ENCODE peak calls at places on chromosomes 13 and 19, in seven cellular contexts. D, Z, J, N, U, C and B are unnamed samples.

GRCh38 chr19:41626877-41627276 is at the start of gene CEACAM4:
- DNase-seq in J (no peak), Z (no peak), D (no peak), U (no peak), C (no peak), N (no peak), B (peak)

GRCh38 chr13:51244637-51245405 is 22.6 kb downstream of the FAM124A start:
- DNase-seq in D (no peak), U (no peak), J (no peak), N (no peak), Z (no peak), C (peak), B (no peak)

GRCh38 chr13:101520672-101521071 is 68.2 kb downstream of the ITGBL1 start:
- DNase-seq in Z (peak), C (no peak), J (peak), D (peak), N (no peak), U (peak), B (no peak)

GRCh38 chr13:26300140-26300539 is 46.2 kb downstream of the CDK8 start:
- DNase-seq in Z (peak), J (peak), U (peak), C (no peak), N (no peak), D (no peak), B (no peak)

GRCh38 chr13:52162279-52163101 is 3.1 kb upstream of the NEK3 start:
- DNase-seq in N (no peak), D (no peak), Z (peak), C (peak), J (no peak), U (peak), B (no peak)

GRCh38 chr13:28471408-28471807 is 23.5 kb downstream of the FLT1 start:
- DNase-seq in D (no peak), C (no peak), N (no peak), U (no peak), Z (no peak), J (no peak), B (no peak)

GRCh38 chr19:3440082-3440481 is 40.2 kb downstream of the SMIM24 start:
- DNase-seq in D (peak), N (peak), U (no peak), C (peak), Z (peak), J (no peak), B (no peak)

GRCh38 chr19:48444129-48444932 is 1.5 kb upstream of the GRWD1 start:
- DNase-seq in C (no peak), J (no peak), Z (no peak), N (no peak), D (no peak), U (no peak), B (no peak)

GRCh38 chr19:45809643-45810159 is 5.4 kb downstream of the RSPH6A start:
- DNase-seq in U (peak), J (peak), D (no peak), C (peak), N (no peak), Z (peak), B (no peak)

GRCh38 chr13:44409595-44409994 is 36.0 kb downstream of the SERP2 start:
- DNase-seq in D (no peak), C (no peak), U (no peak), J (no peak), Z (no peak), N (no peak), B (no peak)

GRCh38 chr13:21071894-21072293 is 10.5 kb upstream of the LATS2 start:
- DNase-seq in Z (no peak), U (peak), N (no peak), J (peak), C (no peak), D (no peak), B (no peak)

GRCh38 chr13:21076265-21076653 is 14.9 kb upstream of the LATS2 start:
- DNase-seq in D (no peak), U (no peak), N (no peak), J (no peak), Z (no peak), C (peak), B (no peak)

GRCh38 chr13:21075303-21076264 is 14.2 kb upstream of the LATS2 start:
- DNase-seq in U (no peak), J (no peak), N (peak), D (no peak), Z (peak), C (peak), B (peak)

GRCh38 chr13:21077360-21078353 is 16.3 kb upstream of the LATS2 start:
- DNase-seq in Z (no peak), C (no peak), N (no peak), D (no peak), U (no peak), J (no peak), B (peak)

DNA sequence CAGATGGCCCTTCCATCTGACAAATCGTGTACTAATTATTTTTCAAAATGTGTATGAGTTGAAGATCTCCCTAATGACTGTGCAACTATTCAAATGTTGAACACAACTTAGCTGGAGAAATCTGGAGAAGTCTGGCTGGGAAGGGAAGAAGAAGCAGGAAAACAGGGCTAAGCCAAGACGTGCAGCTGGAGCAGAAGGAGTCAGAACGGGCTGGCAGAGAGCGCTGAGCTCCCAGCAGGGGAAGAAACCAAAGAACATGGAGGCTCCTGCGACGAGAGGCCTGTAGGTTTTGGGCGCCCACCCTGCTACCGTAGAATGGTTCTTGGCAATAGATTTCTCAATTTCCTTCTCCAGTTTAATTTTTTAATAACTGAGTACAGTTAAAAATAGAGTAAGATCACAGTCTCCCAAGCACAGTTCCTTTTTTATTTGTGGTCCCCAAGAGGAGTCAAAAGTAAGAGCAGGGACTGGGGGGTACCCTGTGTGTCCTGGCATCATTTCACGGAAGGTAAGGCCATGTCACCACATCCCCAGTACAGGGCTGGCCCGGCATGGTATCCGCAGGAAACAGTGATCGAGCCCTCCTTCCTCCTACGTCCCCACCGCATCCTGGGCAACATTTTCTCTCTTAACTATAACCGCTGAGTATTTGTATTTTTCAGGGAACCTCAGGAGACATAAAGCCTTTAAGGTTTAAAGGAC is 13.4 kb upstream of the LATS2 start:
- DNase-seq in D (no peak), N (no peak), C (peak), Z (peak), J (peak), U (peak), B (no peak)
- H3K4me3 ChIP-seq in D (peak), N (peak), C (no peak), Z (peak), J (peak), U (no peak), B (peak)

DNA sequence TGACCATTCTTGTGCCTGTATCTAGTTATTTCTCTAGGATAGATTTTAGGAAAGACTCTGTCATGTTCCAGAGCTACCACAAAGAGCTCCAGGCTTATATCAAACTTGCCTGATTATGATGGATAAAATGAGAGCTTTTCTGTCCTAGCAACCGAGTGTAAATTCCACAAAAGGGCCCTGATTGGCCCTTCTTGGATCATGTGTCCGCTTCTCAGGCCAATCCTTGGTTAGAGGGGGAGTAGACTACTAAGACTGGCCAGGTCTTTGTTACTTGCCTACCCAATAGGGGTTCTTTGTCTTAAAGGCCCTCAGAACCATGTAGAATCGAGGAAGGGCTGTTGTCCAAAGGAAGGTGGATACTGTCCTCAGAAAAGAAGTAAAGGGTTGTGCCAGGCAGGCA is 2.4 kb downstream of the DHX34 start:
- DNase-seq in U (peak), D (no peak), Z (peak), C (peak), N (no peak), J (peak), B (no peak)
- H3K4me3 ChIP-seq in U (no peak), D (no peak), Z (no peak), C (no peak), N (no peak), J (no peak), B (no peak)

GRCh38 chr19:2289714-2290435 is 7.9 kb upstream of the PEAK3 start:
- DNase-seq in Z (peak), J (no peak), D (peak), N (peak), U (no peak), C (no peak), B (peak)
- H3K4me3 ChIP-seq in Z (peak), J (peak), D (peak), N (no peak), U (peak), C (no peak), B (peak)

GRCh38 chr19:17216058-17216670 is 1.0 kb downstream of the USE1 start:
- DNase-seq in D (no peak), Z (no peak), N (no peak), C (no peak), U (no peak), J (no peak), B (no peak)

GRCh38 chr19:17215125-17215971 is at the start of gene USE1:
- DNase-seq in Z (peak), N (peak), J (peak), U (peak), C (peak), D (peak), B (peak)

GRCh38 chr19:17214531-17215124 is 529 bp upstream of the USE1 start:
- DNase-seq in N (no peak), C (no peak), U (no peak), J (no peak), D (no peak), Z (no peak), B (no peak)

GRCh38 chr19:17211547-17212446 is 3.4 kb upstream of the USE1 start:
- DNase-seq in N (no peak), D (no peak), U (no peak), J (no peak), Z (no peak), C (no peak), B (no peak)

DNA sequence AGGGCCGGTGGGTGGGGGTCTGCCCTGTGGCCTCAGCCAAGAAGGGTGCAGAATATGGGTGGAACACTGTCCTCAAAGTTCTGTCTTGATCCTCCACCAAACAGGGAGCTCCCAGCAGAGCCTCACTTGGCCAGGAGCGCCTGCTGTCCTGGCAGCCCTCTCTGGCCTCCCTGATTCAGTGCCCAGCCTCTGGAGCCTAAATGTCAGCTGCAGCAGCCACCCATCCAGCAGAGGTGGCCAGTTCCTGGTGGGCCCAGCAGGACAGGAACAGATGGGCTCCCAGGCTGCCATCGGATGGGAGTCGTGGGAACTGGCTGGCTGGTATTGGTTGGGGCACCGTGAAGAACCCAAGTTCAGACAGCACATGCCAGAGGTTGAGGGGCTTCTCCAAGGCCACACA is 1.8 kb upstream of the USE1 start:
- DNase-seq in J (no peak), U (no peak), N (no peak), C (no peak), Z (no peak), D (no peak), B (no peak)
- H3K4me3 ChIP-seq in J (no peak), U (no peak), N (no peak), C (no peak), Z (no peak), D (no peak), B (no peak)

DNA sequence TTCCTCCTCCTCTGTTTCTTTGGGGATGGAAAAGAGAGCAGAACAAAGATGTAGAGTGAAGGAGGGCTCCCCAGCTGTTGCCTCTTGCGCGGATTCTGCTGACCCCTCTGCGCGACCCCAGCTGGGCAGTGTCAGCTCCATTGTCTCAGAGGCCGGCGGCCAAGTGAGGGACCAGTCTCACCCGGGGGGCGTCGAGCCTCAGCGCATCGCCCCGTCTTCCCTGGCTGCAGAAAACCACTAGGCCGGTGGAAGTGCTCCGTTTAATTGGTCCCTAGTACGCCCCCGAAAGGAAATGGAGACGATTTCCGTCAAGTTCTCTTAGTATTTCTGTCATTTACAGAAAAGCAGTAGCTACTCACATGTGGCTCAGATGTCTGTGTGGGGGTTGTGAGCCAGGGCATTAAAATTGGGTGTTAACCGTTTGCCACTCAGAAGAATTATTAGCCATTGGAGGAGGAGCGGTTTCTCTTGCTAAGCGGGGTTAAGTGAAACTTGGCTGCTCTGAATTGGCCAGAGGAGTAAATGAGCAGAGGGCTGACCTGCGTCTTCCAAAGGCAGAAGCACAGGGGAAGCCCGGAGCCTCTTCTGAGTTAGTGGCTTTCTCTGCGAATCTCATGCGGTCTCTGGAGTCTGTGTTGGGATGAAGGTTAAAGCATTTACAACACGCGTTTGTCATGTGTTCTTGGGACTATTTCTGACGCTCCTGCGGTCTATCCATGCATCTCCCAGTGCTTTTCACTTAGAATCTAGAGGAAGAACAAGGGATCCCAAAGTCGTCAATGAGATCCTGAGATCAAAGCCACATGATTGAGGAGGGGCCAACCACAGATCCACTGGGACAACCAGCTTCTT is 132.8 kb upstream of the MYO16 start:
- DNase-seq in U (no peak), Z (no peak), D (no peak), N (no peak), J (no peak), C (peak), B (no peak)
- H3K4me3 ChIP-seq in U (no peak), Z (no peak), D (peak), N (no peak), J (no peak), C (peak), B (peak)

DNA sequence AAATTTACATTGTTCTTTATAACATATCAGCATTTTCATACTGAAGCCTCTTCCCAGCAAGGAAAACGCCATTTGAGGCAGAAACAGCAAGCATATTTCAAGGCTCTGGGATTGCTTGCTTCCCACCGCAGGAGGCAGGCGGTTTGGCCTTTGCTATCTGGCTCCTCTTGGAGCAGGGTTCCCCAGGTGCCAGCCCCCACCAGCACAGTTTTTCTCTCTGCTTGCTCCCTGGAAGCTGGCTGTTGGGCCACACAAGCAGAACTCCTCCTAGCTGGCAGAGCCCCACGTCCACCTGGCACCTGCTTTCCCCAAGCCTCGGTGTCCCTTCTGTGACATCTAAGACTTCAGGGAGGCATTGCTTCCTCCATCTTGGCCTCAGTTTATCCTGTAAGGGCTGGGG is 16.7 kb downstream of the GATAD2A start:
- DNase-seq in C (no peak), N (peak), J (no peak), D (no peak), U (no peak), Z (no peak), B (no peak)
- H3K4me3 ChIP-seq in C (no peak), N (no peak), J (no peak), D (no peak), U (no peak), Z (no peak), B (no peak)

GRCh38 chr19:18415177-18415867 is 3.9 kb upstream of the SSBP4 start:
- DNase-seq in D (no peak), Z (peak), J (peak), C (no peak), N (peak), U (peak), B (peak)
- H3K4me3 ChIP-seq in D (no peak), Z (peak), J (peak), C (no peak), N (no peak), U (peak), B (peak)

GRCh38 chr13:109698779-109699178 is 87.6 kb downstream of the IRS2 start:
- DNase-seq in U (peak), J (peak), C (no peak), N (no peak), Z (peak), D (no peak), B (no peak)
- H3K4me3 ChIP-seq in U (no peak), J (no peak), C (no peak), N (no peak), Z (no peak), D (no peak), B (no peak)

GRCh38 chr19:50550594-50550966 is 17.7 kb downstream of the LRRC4B start:
- DNase-seq in D (no peak), N (no peak), Z (no peak), C (no peak), U (no peak), J (no peak), B (no peak)
- H3K4me3 ChIP-seq in D (no peak), N (no peak), Z (no peak), C (no peak), U (no peak), J (no peak), B (peak)